ENCODE peak calls at places on chromosomes 16 and 17, in eight cellular contexts. R, K, L, M, T, A, X and W are unnamed samples.

GRCh38 chr17:77637807-77638182 is 320.7 kb upstream of the TNRC6C start:
- DNase-seq in R (no peak), K (no peak), L (no peak), M (no peak), T (no peak), A (no peak), X (no peak), W (no peak)

GRCh38 chr17:34647511-34647910 is 68.1 kb downstream of the TMEM132E start:
- DNase-seq in R (no peak), K (no peak), L (no peak), M (no peak), T (no peak), A (no peak), X (no peak), W (no peak)

GRCh38 chr16:3095869-3096268 is 3.2 kb downstream of the ZSCAN10 start:
- DNase-seq in R (peak), K (no peak), L (no peak), M (no peak), T (peak), A (peak), X (no peak), W (no peak)

GRCh38 chr16:85360323-85361277 is 248.3 kb upstream of the CIBAR2 start:
- DNase-seq in R (no peak), K (no peak), L (peak), M (no peak), T (no peak), A (no peak), X (no peak), W (no peak)

GRCh38 chr17:38444151-38444550 is 15.9 kb downstream of the ARHGAP23 start:
- DNase-seq in R (peak), K (peak), L (peak), M (peak), T (peak), A (peak), X (no peak), W (peak)

GRCh38 chr17:68035131-68035522 is 408 bp upstream of the KPNA2 start:
- DNase-seq in R (no peak), K (peak), L (peak), M (peak), T (peak), A (peak), X (peak), W (peak)

GRCh38 chr17:17398188-17398927 is 78.4 kb upstream of the MED9 start:
- DNase-seq in R (no peak), K (peak), L (no peak), M (peak), T (no peak), A (no peak), X (no peak), W (no peak)

GRCh38 chr16:78976212-78976611 is 624.3 kb downstream of the MAF start:
- DNase-seq in R (no peak), K (no peak), L (no peak), M (no peak), T (no peak), A (no peak), X (no peak), W (no peak)

GRCh38 chr16:49664221-49665215 is 191.4 kb downstream of the ZNF423 start:
- DNase-seq in R (no peak), K (peak), L (no peak), M (no peak), T (no peak), A (no peak), X (no peak), W (no peak)

GRCh38 chr17:45227101-45227591 is 5.5 kb downstream of the FMNL1 start:
- DNase-seq in R (no peak), K (no peak), L (no peak), M (no peak), T (no peak), A (no peak), X (no peak), W (no peak)
- H3K4me3 ChIP-seq in R (peak), K (peak), L (peak), M (no peak), T (no peak), A (peak), X (peak), W (no peak)

GRCh38 chr17:47649972-47650524 is 329 bp downstream of the KPNB1 start:
- DNase-seq in R (no peak), K (no peak), L (no peak), M (no peak), T (no peak), A (peak), X (no peak), W (no peak)
- H3K4me3 ChIP-seq in R (peak), K (peak), L (peak), M (peak), T (peak), A (peak), X (peak), W (peak)

GRCh38 chr16:24609740-24610420 is 70.5 kb downstream of the RBBP6 start:
- DNase-seq in R (no peak), K (peak), L (peak), M (peak), T (peak), A (no peak), X (no peak), W (no peak)
- H3K4me3 ChIP-seq in R (no peak), K (peak), L (no peak), M (peak), T (peak), A (no peak), X (peak), W (peak)

DNA sequence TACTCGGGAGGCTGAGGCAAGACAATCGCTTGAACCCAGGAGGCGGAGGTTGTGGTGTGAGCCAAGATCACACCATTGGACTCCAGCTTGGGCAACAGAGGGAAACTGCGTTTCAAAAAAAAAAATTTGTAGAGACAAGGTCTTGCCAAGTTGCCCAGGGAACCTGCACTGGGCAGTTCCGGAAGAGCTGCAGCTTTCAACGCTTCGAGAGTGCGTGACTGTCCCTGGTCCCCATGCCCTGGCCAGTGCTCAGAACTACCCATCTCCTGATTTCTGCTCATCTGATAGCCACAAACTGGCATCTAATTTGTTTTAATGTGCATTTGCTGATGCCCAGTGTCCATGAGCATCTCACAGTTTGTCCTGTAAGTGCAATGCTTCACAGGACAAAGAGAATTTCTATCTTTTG is 4.0 kb downstream of the ACTG1 start:
- DNase-seq in R (no peak), K (no peak), L (no peak), M (no peak), T (no peak), A (no peak), X (no peak), W (no peak)
- H3K4me3 ChIP-seq in R (peak), K (peak), L (peak), M (peak), T (peak), A (peak), X (peak), W (peak)

DNA sequence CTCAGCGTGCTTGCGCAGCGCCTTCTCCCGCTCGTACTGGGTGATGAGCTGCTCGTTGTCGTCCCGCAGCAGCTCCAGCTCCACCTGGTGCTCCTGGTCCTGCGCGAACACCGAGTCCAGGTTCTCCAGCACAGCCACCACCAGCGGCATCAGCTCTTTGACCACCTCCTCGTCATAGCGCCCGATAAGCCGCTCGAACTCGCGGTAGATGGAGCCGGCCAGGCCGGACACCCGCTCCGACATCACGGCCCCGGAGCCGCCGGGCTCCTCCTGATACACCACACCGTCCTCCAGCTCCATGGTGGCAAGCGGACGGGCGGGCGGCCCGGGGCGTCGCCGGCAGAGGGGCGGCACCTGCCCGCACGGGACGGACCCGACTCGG is 320 bp downstream of the SPAG9 start:
- DNase-seq in R (no peak), K (no peak), L (no peak), M (peak), T (no peak), A (peak), X (no peak), W (no peak)
- H3K4me3 ChIP-seq in R (peak), K (peak), L (peak), M (peak), T (peak), A (peak), X (peak), W (peak)

GRCh38 chr16:67164599-67165061 is at the start of gene HSF4:
- DNase-seq in R (no peak), K (peak), L (peak), M (peak), T (no peak), A (no peak), X (no peak), W (peak)

GRCh38 chr16:67165121-67166034 is 833 bp downstream of the HSF4 start:
- DNase-seq in R (no peak), K (no peak), L (no peak), M (no peak), T (no peak), A (no peak), X (no peak), W (no peak)

GRCh38 chr16:67167588-67167987 is 2.8 kb upstream of the NOL3 start:
- DNase-seq in R (no peak), K (no peak), L (no peak), M (no peak), T (no peak), A (no peak), X (no peak), W (no peak)

GRCh38 chr16:67166035-67166882 is 1.7 kb downstream of the HSF4 start:
- DNase-seq in R (no peak), K (no peak), L (no peak), M (no peak), T (no peak), A (no peak), X (no peak), W (no peak)

GRCh38 chr16:67166883-67167168 is 2.3 kb downstream of the HSF4 start:
- DNase-seq in R (no peak), K (no peak), L (no peak), M (no peak), T (no peak), A (no peak), X (no peak), W (no peak)
- H3K4me3 ChIP-seq in R (no peak), K (no peak), L (no peak), M (no peak), T (no peak), A (no peak), X (no peak), W (no peak)

DNA sequence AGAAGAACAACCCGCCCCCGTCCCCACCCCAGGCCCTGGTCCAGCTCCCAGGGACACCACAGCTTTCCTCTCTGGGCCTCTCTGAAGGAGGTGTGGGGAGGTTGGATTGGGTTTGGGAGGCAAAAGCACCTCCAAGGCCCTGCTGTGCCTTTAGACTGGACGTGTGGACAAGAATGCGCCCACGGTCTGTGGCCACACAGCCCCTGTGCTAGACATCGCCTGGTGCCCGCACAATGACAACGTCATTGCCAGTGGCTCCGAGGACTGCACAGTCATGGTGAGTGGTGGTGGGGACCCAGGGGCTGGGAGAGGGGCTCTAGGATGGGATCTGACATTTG is 3.0 kb downstream of the CORO1A start:
- DNase-seq in R (no peak), K (no peak), L (no peak), M (no peak), T (no peak), A (no peak), X (no peak), W (no peak)
- H3K4me3 ChIP-seq in R (peak), K (no peak), L (peak), M (peak), T (no peak), A (no peak), X (no peak), W (peak)